ENCODE peak calls at places on chromosomes 16 and 17, in six cellular contexts. L is CD8-positive, alpha-beta memory T cell; Z is tibial artery; G is RWPE2; I is fibroblast of the aortic adventitia; F is heart right ventricle. T is an unnamed sample.

GRCh38 chr17:48819466-48819865 is 2.4 kb upstream of the TTLL6 start:
- DNase-seq in L (no peak), Z (no peak), G (no peak), I (peak; percentile 27), F (no peak), T (no peak)

GRCh38 chr16:56190903-56191806 is at the start of gene GNAO1:
- DNase-seq in L (peak; percentile 26), Z (peak; percentile 52), G (no peak), I (peak; percentile 33), F (peak; percentile 82), T (no peak)

GRCh38 chr16:85185281-85185680 is 73.0 kb upstream of the CIBAR2 start:
- DNase-seq in L (no peak), Z (no peak), G (no peak), I (no peak), F (no peak), T (no peak)

GRCh38 chr17:47810200-47810821 is 11.3 kb downstream of the OSBPL7 start:
- DNase-seq in L (no peak), Z (no peak), G (peak; percentile 91), I (peak; percentile 85), F (no peak), T (no peak)

GRCh38 chr17:40346768-40347154 is 17.8 kb downstream of the GJD3 start:
- DNase-seq in L (no peak), Z (peak; percentile 18), G (no peak), I (no peak), F (no peak), T (no peak)

GRCh38 chr16:11050954-11051353 is 106.6 kb downstream of the CLEC16A start:
- DNase-seq in L (no peak), Z (no peak), G (no peak), I (no peak), F (no peak), T (no peak)

GRCh38 chr16:4826980-4827379 is 20.1 kb downstream of the GLYR1 start:
- DNase-seq in L (no peak), Z (no peak), G (no peak), I (no peak), F (no peak), T (no peak)

GRCh38 chr17:68909066-68909465 is 46.1 kb downstream of the ABCA8 start:
- DNase-seq in L (no peak), Z (peak; percentile 73), G (peak; percentile 65), I (peak; percentile 97), F (no peak), T (peak; percentile 96)

GRCh38 chr16:50635505-50636392 is 45.4 kb downstream of the SNX20 start:
- DNase-seq in L (no peak), Z (no peak), G (no peak), I (no peak), F (no peak), T (no peak)

GRCh38 chr17:17732892-17733670 is 51.8 kb downstream of the RAI1 start:
- DNase-seq in L (no peak), Z (no peak), G (no peak), I (peak; percentile 76), F (no peak), T (no peak)

GRCh38 chr17:42248351-42249179 is 27.6 kb downstream of the STAT5B start:
- DNase-seq in L (peak; percentile 88), Z (peak; percentile 91), G (no peak), I (peak; percentile 98), F (peak; percentile 38), T (peak; percentile 99)

GRCh38 chr16:8869212-8869987 is 594 bp upstream of the CARHSP1 start:
- DNase-seq in L (no peak), Z (no peak), G (no peak), I (no peak), F (no peak), T (no peak)

GRCh38 chr17:14268264-14268663 is 31.6 kb upstream of the CDRT15 start:
- DNase-seq in L (no peak), Z (no peak), G (no peak), I (no peak), F (no peak), T (no peak)

GRCh38 chr16:61721561-61721960 is 314.7 kb downstream of the CDH8 start:
- DNase-seq in L (no peak), Z (no peak), G (no peak), I (no peak), F (no peak), T (no peak)

GRCh38 chr17:4852504-4853075 is 19.4 kb downstream of the MINK1 start:
- DNase-seq in L (peak; percentile 44), Z (no peak), G (no peak), I (peak; percentile 64), F (no peak), T (no peak)

GRCh38 chr17:80010283-80010858 is 25.3 kb downstream of the TBC1D16 start:
- DNase-seq in L (no peak), Z (no peak), G (no peak), I (no peak), F (no peak), T (no peak)

GRCh38 chr17:14296511-14296910 is 4.4 kb upstream of the HS3ST3B1 start:
- DNase-seq in L (no peak), Z (no peak), G (no peak), I (no peak), F (no peak), T (no peak)

GRCh38 chr17:79834575-79835469 is 4.4 kb downstream of the CBX4 start:
- DNase-seq in L (peak; percentile 63), Z (no peak), G (no peak), I (no peak), F (peak; percentile 47), T (no peak)

GRCh38 chr16:68658258-68658973 is 13.3 kb downstream of the CDH3 start:
- DNase-seq in L (no peak), Z (no peak), G (peak; percentile 98), I (peak; percentile 37), F (no peak), T (no peak)

GRCh38 chr17:4509402-4509801 is 10.7 kb downstream of the SPNS2 start:
- DNase-seq in L (peak; percentile 20), Z (peak; percentile 45), G (no peak), I (no peak), F (no peak), T (no peak)

GRCh38 chr16:46638947-46639925 is 18.1 kb upstream of the SHCBP1 start:
- DNase-seq in L (no peak), Z (no peak), G (no peak), I (peak; percentile 52), F (no peak), T (no peak)

GRCh38 chr16:719815-720506 is 985 bp upstream of the ANTKMT start:
- DNase-seq in L (peak; percentile 55), Z (no peak), G (no peak), I (no peak), F (no peak), T (no peak)

GRCh38 chr17:49491370-49491769 is 3.7 kb upstream of the NGFR start:
- DNase-seq in L (no peak), Z (no peak), G (no peak), I (no peak), F (no peak), T (no peak)